ENCODE peak calls at places on chromosomes 12 and 14, in ten cellular contexts. One of them, this sample, is unnamed. For H3K4me1, the result is how much of the 10 kb centered on the place peaks cover.

GRCh38 chr14:73744175-73744867 is 30.1 kb upstream of the PNMA1 start:
- DNase-seq in Peyer's patch: peak
- DNase-seq in stomach: no peak
- DNase-seq in tibial artery: no peak
- DNase-seq in IMR-90: no peak
- DNase-seq in spleen: peak
- DNase-seq in MM.1S: no peak
- DNase-seq in heart left ventricle: no peak
- DNase-seq in astrocyte: no peak
- DNase-seq in transverse colon: peak
- DNase-seq in this sample: no peak

GRCh38 chr12:65536876-65537661 is 258.6 kb downstream of the MSRB3 start:
- DNase-seq in Peyer's patch: no peak
- DNase-seq in stomach: no peak
- DNase-seq in tibial artery: peak
- DNase-seq in IMR-90: peak
- DNase-seq in spleen: no peak
- DNase-seq in MM.1S: no peak
- DNase-seq in heart left ventricle: peak
- DNase-seq in astrocyte: peak
- DNase-seq in transverse colon: peak
- DNase-seq in this sample: peak

GRCh38 chr14:80074905-80075304 is 136.4 kb downstream of the DIO2 start:
- DNase-seq in Peyer's patch: no peak
- DNase-seq in stomach: no peak
- DNase-seq in tibial artery: no peak
- DNase-seq in IMR-90: no peak
- DNase-seq in spleen: no peak
- DNase-seq in MM.1S: no peak
- DNase-seq in heart left ventricle: no peak
- DNase-seq in astrocyte: no peak
- DNase-seq in transverse colon: no peak
- DNase-seq in this sample: no peak

GRCh38 chr12:124073636-124074035 is 100.6 kb downstream of the ZNF664 start:
- DNase-seq in Peyer's patch: no peak
- DNase-seq in stomach: no peak
- DNase-seq in tibial artery: no peak
- DNase-seq in IMR-90: no peak
- DNase-seq in spleen: no peak
- DNase-seq in MM.1S: no peak
- DNase-seq in heart left ventricle: no peak
- DNase-seq in astrocyte: peak
- DNase-seq in transverse colon: no peak
- DNase-seq in this sample: no peak

GRCh38 chr12:30420561-30420960 is 275.1 kb downstream of the IPO8 start:
- DNase-seq in Peyer's patch: no peak
- DNase-seq in stomach: no peak
- DNase-seq in tibial artery: no peak
- DNase-seq in IMR-90: peak
- DNase-seq in spleen: no peak
- DNase-seq in MM.1S: no peak
- DNase-seq in heart left ventricle: no peak
- DNase-seq in astrocyte: peak
- DNase-seq in transverse colon: no peak
- DNase-seq in this sample: no peak

GRCh38 chr12:108572166-108572790 is 9.9 kb downstream of the ISCU start:
- DNase-seq in Peyer's patch: peak
- DNase-seq in stomach: no peak
- DNase-seq in tibial artery: no peak
- DNase-seq in IMR-90: no peak
- DNase-seq in spleen: no peak
- DNase-seq in MM.1S: peak
- DNase-seq in heart left ventricle: no peak
- DNase-seq in astrocyte: peak
- DNase-seq in transverse colon: no peak
- DNase-seq in this sample: peak

GRCh38 chr14:62181591-62181990 is 419.4 kb downstream of the SNAPC1 start:
- DNase-seq in Peyer's patch: no peak
- DNase-seq in stomach: no peak
- DNase-seq in tibial artery: no peak
- DNase-seq in IMR-90: no peak
- DNase-seq in spleen: no peak
- DNase-seq in MM.1S: no peak
- DNase-seq in heart left ventricle: no peak
- DNase-seq in astrocyte: peak
- DNase-seq in transverse colon: no peak
- DNase-seq in this sample: no peak

GRCh38 chr14:89926709-89927108 is 27.8 kb downstream of the EFCAB11 start:
- DNase-seq in Peyer's patch: no peak
- DNase-seq in stomach: no peak
- DNase-seq in tibial artery: no peak
- DNase-seq in IMR-90: peak
- DNase-seq in spleen: no peak
- DNase-seq in MM.1S: no peak
- DNase-seq in heart left ventricle: no peak
- DNase-seq in astrocyte: peak
- DNase-seq in transverse colon: no peak
- DNase-seq in this sample: no peak

GRCh38 chr14:95315579-95315978 is 4.1 kb downstream of the CLMN start:
- DNase-seq in Peyer's patch: no peak
- DNase-seq in stomach: no peak
- DNase-seq in tibial artery: no peak
- DNase-seq in IMR-90: no peak
- DNase-seq in spleen: no peak
- DNase-seq in MM.1S: no peak
- DNase-seq in heart left ventricle: no peak
- DNase-seq in astrocyte: no peak
- DNase-seq in transverse colon: no peak
- DNase-seq in this sample: no peak

GRCh38 chr14:96086574-96087077 is 47.5 kb downstream of the C14orf132 start:
- DNase-seq in Peyer's patch: no peak
- DNase-seq in stomach: no peak
- DNase-seq in tibial artery: peak
- DNase-seq in IMR-90: peak
- DNase-seq in spleen: peak
- DNase-seq in MM.1S: no peak
- DNase-seq in heart left ventricle: no peak
- DNase-seq in astrocyte: peak
- DNase-seq in transverse colon: no peak
- DNase-seq in this sample: no peak

GRCh38 chr14:65824285-65824977 is 411.9 kb downstream of the FUT8 start:
- DNase-seq in Peyer's patch: peak
- DNase-seq in stomach: peak
- DNase-seq in tibial artery: peak
- DNase-seq in IMR-90: peak
- DNase-seq in spleen: no peak
- DNase-seq in MM.1S: peak
- DNase-seq in heart left ventricle: peak
- DNase-seq in astrocyte: peak
- DNase-seq in transverse colon: peak
- DNase-seq in this sample: peak

GRCh38 chr12:96045566-96045965 is 10.2 kb upstream of the LTA4H start:
- DNase-seq in Peyer's patch: peak
- DNase-seq in stomach: no peak
- DNase-seq in tibial artery: no peak
- DNase-seq in IMR-90: no peak
- DNase-seq in spleen: peak
- DNase-seq in MM.1S: no peak
- DNase-seq in heart left ventricle: no peak
- DNase-seq in astrocyte: no peak
- DNase-seq in transverse colon: peak
- DNase-seq in this sample: no peak

GRCh38 chr14:52266782-52267181 is 716 bp upstream of the PTGDR start:
- DNase-seq in Peyer's patch: no peak
- DNase-seq in stomach: no peak
- DNase-seq in tibial artery: peak
- DNase-seq in IMR-90: no peak
- DNase-seq in spleen: no peak
- DNase-seq in MM.1S: no peak
- DNase-seq in heart left ventricle: no peak
- DNase-seq in astrocyte: peak
- DNase-seq in transverse colon: no peak
- DNase-seq in this sample: no peak

GRCh38 chr14:104445832-104446381 is 133.7 kb upstream of the C14orf180 start:
- DNase-seq in Peyer's patch: peak
- DNase-seq in stomach: peak
- DNase-seq in tibial artery: peak
- DNase-seq in IMR-90: no peak
- DNase-seq in spleen: peak
- DNase-seq in MM.1S: no peak
- DNase-seq in heart left ventricle: no peak
- DNase-seq in astrocyte: no peak
- DNase-seq in transverse colon: no peak
- DNase-seq in this sample: peak

GRCh38 chr12:56117778-56118687 is at the start of gene ZC3H10:
- DNase-seq in Peyer's patch: peak
- DNase-seq in stomach: peak
- DNase-seq in tibial artery: peak
- DNase-seq in IMR-90: peak
- DNase-seq in spleen: peak
- DNase-seq in MM.1S: peak
- DNase-seq in heart left ventricle: peak
- DNase-seq in astrocyte: peak
- DNase-seq in transverse colon: peak
- DNase-seq in this sample: peak

GRCh38 chr12:68495666-68496065 is 115.0 kb upstream of the RAP1B start:
- DNase-seq in Peyer's patch: no peak
- DNase-seq in stomach: no peak
- DNase-seq in tibial artery: no peak
- DNase-seq in IMR-90: peak
- DNase-seq in spleen: no peak
- DNase-seq in MM.1S: no peak
- DNase-seq in heart left ventricle: no peak
- DNase-seq in astrocyte: peak
- DNase-seq in transverse colon: no peak
- DNase-seq in this sample: no peak

GRCh38 chr12:132605055-132605441 is 5.3 kb downstream of the LRCOL1 start:
- DNase-seq in Peyer's patch: no peak
- DNase-seq in stomach: no peak
- DNase-seq in tibial artery: no peak
- DNase-seq in IMR-90: no peak
- DNase-seq in spleen: no peak
- DNase-seq in MM.1S: no peak
- DNase-seq in heart left ventricle: no peak
- DNase-seq in astrocyte: no peak
- DNase-seq in transverse colon: no peak
- DNase-seq in this sample: no peak

GRCh38 chr12:51905507-51906438 is 1.5 kb upstream of the ACVRL1 start:
- DNase-seq in Peyer's patch: peak
- DNase-seq in stomach: peak
- DNase-seq in tibial artery: peak
- DNase-seq in IMR-90: peak
- DNase-seq in spleen: no peak
- DNase-seq in MM.1S: no peak
- DNase-seq in heart left ventricle: peak
- DNase-seq in astrocyte: no peak
- DNase-seq in transverse colon: peak
- DNase-seq in this sample: peak

GRCh38 chr12:70242695-70243509 is at the start of gene CNOT2:
- DNase-seq in Peyer's patch: peak
- DNase-seq in stomach: peak
- DNase-seq in tibial artery: peak
- DNase-seq in IMR-90: peak
- DNase-seq in spleen: peak
- DNase-seq in MM.1S: peak
- DNase-seq in heart left ventricle: peak
- DNase-seq in astrocyte: peak
- DNase-seq in transverse colon: peak
- DNase-seq in this sample: peak

GRCh38 chr12:76755829-76756379 is 8.0 kb upstream of the ZDHHC17 start:
- DNase-seq in Peyer's patch: no peak
- DNase-seq in stomach: no peak
- DNase-seq in tibial artery: no peak
- DNase-seq in IMR-90: no peak
- DNase-seq in spleen: no peak
- DNase-seq in MM.1S: no peak
- DNase-seq in heart left ventricle: no peak
- DNase-seq in astrocyte: no peak
- DNase-seq in transverse colon: no peak
- DNase-seq in this sample: no peak

GRCh38 chr12:124551268-124552144 is 15.9 kb downstream of the NCOR2 start:
- DNase-seq in Peyer's patch: peak
- DNase-seq in stomach: peak
- DNase-seq in tibial artery: peak
- DNase-seq in IMR-90: peak
- DNase-seq in spleen: peak
- DNase-seq in MM.1S: no peak
- DNase-seq in heart left ventricle: peak
- DNase-seq in astrocyte: no peak
- DNase-seq in transverse colon: peak
- DNase-seq in this sample: peak

GRCh38 chr12:62910549-62911169 is 24.3 kb downstream of the PPM1H start:
- DNase-seq in Peyer's patch: no peak
- DNase-seq in stomach: peak
- DNase-seq in tibial artery: no peak
- DNase-seq in IMR-90: no peak
- DNase-seq in spleen: no peak
- DNase-seq in MM.1S: no peak
- DNase-seq in heart left ventricle: no peak
- DNase-seq in astrocyte: no peak
- DNase-seq in transverse colon: no peak
- DNase-seq in this sample: no peak
- H3K4me1 ChIP-seq in Peyer's patch: under half
- H3K4me1 ChIP-seq in stomach: under half
- H3K4me1 ChIP-seq in tibial artery: under half
- H3K4me1 ChIP-seq in IMR-90: under half
- H3K4me1 ChIP-seq in spleen: under half
- H3K4me1 ChIP-seq in MM.1S: under half
- H3K4me1 ChIP-seq in heart left ventricle: under half
- H3K4me1 ChIP-seq in astrocyte: under half
- H3K4me1 ChIP-seq in transverse colon: under half
- H3K4me1 ChIP-seq in this sample: under half

GRCh38 chr14:93970589-93970966 is 5.8 kb downstream of the ASB2 start:
- DNase-seq in Peyer's patch: peak
- DNase-seq in stomach: peak
- DNase-seq in tibial artery: no peak
- DNase-seq in IMR-90: no peak
- DNase-seq in spleen: peak
- DNase-seq in MM.1S: peak
- DNase-seq in heart left ventricle: no peak
- DNase-seq in astrocyte: no peak
- DNase-seq in transverse colon: peak
- DNase-seq in this sample: no peak
- H3K4me3 ChIP-seq in Peyer's patch: peak
- H3K4me3 ChIP-seq in stomach: peak
- H3K4me3 ChIP-seq in tibial artery: peak
- H3K4me3 ChIP-seq in IMR-90: no peak
- H3K4me3 ChIP-seq in spleen: peak
- H3K4me3 ChIP-seq in MM.1S: peak
- H3K4me3 ChIP-seq in heart left ventricle: peak
- H3K4me3 ChIP-seq in astrocyte: no peak
- H3K4me3 ChIP-seq in transverse colon: peak
- H3K4me3 ChIP-seq in this sample: no peak

GRCh38 chr12:93102289-93102688 is 173.2 kb upstream of the EEA1 start:
- DNase-seq in Peyer's patch: no peak
- DNase-seq in stomach: no peak
- DNase-seq in tibial artery: no peak
- DNase-seq in IMR-90: no peak
- DNase-seq in spleen: no peak
- DNase-seq in MM.1S: no peak
- DNase-seq in heart left ventricle: no peak
- DNase-seq in astrocyte: no peak
- DNase-seq in transverse colon: no peak
- DNase-seq in this sample: no peak
- H3K27ac ChIP-seq in Peyer's patch: no peak
- H3K27ac ChIP-seq in stomach: no peak
- H3K27ac ChIP-seq in tibial artery: no peak
- H3K27ac ChIP-seq in IMR-90: no peak
- H3K27ac ChIP-seq in spleen: no peak
- H3K27ac ChIP-seq in MM.1S: no peak
- H3K27ac ChIP-seq in heart left ventricle: no peak
- H3K27ac ChIP-seq in astrocyte: no peak
- H3K27ac ChIP-seq in transverse colon: peak
- H3K27ac ChIP-seq in this sample: no peak

GRCh38 chr14:24133730-24134129 is 2.3 kb upstream of the PSME1 start:
- DNase-seq in Peyer's patch: no peak
- DNase-seq in stomach: no peak
- DNase-seq in tibial artery: no peak
- DNase-seq in IMR-90: no peak
- DNase-seq in spleen: no peak
- DNase-seq in MM.1S: no peak
- DNase-seq in heart left ventricle: no peak
- DNase-seq in astrocyte: no peak
- DNase-seq in transverse colon: no peak
- DNase-seq in this sample: no peak
- H3K4me1 ChIP-seq in Peyer's patch: under half
- H3K4me1 ChIP-seq in stomach: under half
- H3K4me1 ChIP-seq in tibial artery: under half
- H3K4me1 ChIP-seq in IMR-90: under half
- H3K4me1 ChIP-seq in spleen: half or more
- H3K4me1 ChIP-seq in MM.1S: under half
- H3K4me1 ChIP-seq in heart left ventricle: under half
- H3K4me1 ChIP-seq in astrocyte: under half
- H3K4me1 ChIP-seq in transverse colon: under half
- H3K4me1 ChIP-seq in this sample: under half